ENCODE peak calls at places on chromosome 17, in seven cellular contexts. V is foreskin fibroblast, K is thoracic aorta, L is tibial artery, E is IMR-90, F is heart left ventricle, Z is ascending aorta. Q is an unnamed sample.
A peak's percentile ranks its signal among the peaks of the same experiment; 100 is the strongest.

GRCh38 chr17:71472809-71473789 is 647.7 kb upstream of the SOX9 start:
- DNase-seq in E (peak; percentile 70), L (no peak), F (no peak), Z (no peak), V (peak; percentile 39), K (no peak), Q (no peak)

GRCh38 chr17:73278465-73279453 is 17.1 kb upstream of the CPSF4L start:
- DNase-seq in Z (no peak), L (no peak), F (no peak), V (peak; percentile 23), E (no peak), K (no peak), Q (no peak)

GRCh38 chr17:15510361-15510760 is 42.9 kb upstream of the CDRT4 start:
- DNase-seq in Z (peak; percentile 85), K (peak; percentile 28), F (no peak), E (peak; percentile 83), V (peak; percentile 82), L (no peak), Q (no peak)

GRCh38 chr17:45768000-45768399 is 16.1 kb upstream of the CRHR1 start:
- DNase-seq in F (no peak), V (no peak), L (no peak), Z (no peak), E (no peak), K (no peak), Q (no peak)

GRCh38 chr17:36972905-36973304 is 24.2 kb downstream of the AATF start:
- DNase-seq in E (no peak), Z (no peak), K (no peak), F (no peak), V (no peak), L (no peak), Q (no peak)

GRCh38 chr17:64080174-64080618 is 49.7 kb downstream of the ERN1 start:
- DNase-seq in K (no peak), F (no peak), V (no peak), Z (no peak), E (no peak), L (no peak), Q (no peak)

GRCh38 chr17:60047590-60047989 is 31.1 kb downstream of the HEATR6 start:
- DNase-seq in Z (no peak), L (no peak), F (no peak), V (no peak), K (no peak), E (no peak), Q (no peak)

GRCh38 chr17:72342061-72342460 is 221.2 kb downstream of the SOX9 start:
- DNase-seq in V (no peak), E (no peak), K (no peak), F (no peak), L (no peak), Z (no peak), Q (no peak)

GRCh38 chr17:72463287-72464102 is 342.7 kb downstream of the SOX9 start:
- DNase-seq in V (no peak), E (no peak), F (no peak), L (peak; percentile 4), Z (no peak), K (no peak), Q (no peak)

GRCh38 chr17:73718912-73719311 is 74.7 kb upstream of the SDK2 start:
- DNase-seq in K (no peak), Z (no peak), V (no peak), L (no peak), E (no peak), F (no peak), Q (no peak)

GRCh38 chr17:66378296-66378695 is 75.9 kb downstream of the PRKCA start:
- DNase-seq in K (no peak), E (peak; percentile 22), V (no peak), L (no peak), Z (no peak), F (no peak), Q (no peak)

GRCh38 chr17:56834380-56835258 is 668 bp downstream of the DGKE start:
- DNase-seq in Z (peak; percentile 72), E (peak; percentile 7), F (peak; percentile 47), K (no peak), L (peak; percentile 72), V (peak; percentile 18), Q (peak; percentile 81)

GRCh38 chr17:62931101-62931500 is 34.9 kb upstream of the TANC2 start:
- DNase-seq in E (peak; percentile 20), F (no peak), L (no peak), V (peak; percentile 16), K (no peak), Z (no peak), Q (no peak)

GRCh38 chr17:82985973-82986372 is 93.4 kb upstream of the METRNL start:
- DNase-seq in F (no peak), Z (no peak), L (no peak), E (peak; percentile 46), V (peak; percentile 15), K (no peak), Q (peak; percentile 65)

GRCh38 chr17:64658931-64659330 is 3.2 kb downstream of the SMURF2 start:
- DNase-seq in E (peak; percentile 90), F (no peak), V (peak; percentile 51), Z (no peak), L (no peak), K (no peak), Q (no peak)

GRCh38 chr17:41624208-41625101 is at the start of gene KRT17:
- DNase-seq in L (peak; percentile 65), V (no peak), Z (no peak), K (no peak), F (no peak), E (no peak), Q (no peak)

GRCh38 chr17:15392326-15392739 is 50.9 kb upstream of the TEKT3 start:
- DNase-seq in E (peak; percentile 96), Z (no peak), K (no peak), L (no peak), F (no peak), V (peak; percentile 93), Q (no peak)

GRCh38 chr17:65956814-65957213 is 235.1 kb downstream of the CEP112 start:
- DNase-seq in L (no peak), V (no peak), E (peak; percentile 28), K (no peak), Z (no peak), F (no peak), Q (no peak)

GRCh38 chr17:17054636-17055035 is 12.4 kb downstream of the MPRIP start:
- DNase-seq in Z (peak; percentile 8), F (no peak), E (no peak), L (peak; percentile 37), K (no peak), V (no peak), Q (no peak)

GRCh38 chr17:17057057-17057551 is 14.8 kb downstream of the MPRIP start:
- DNase-seq in Z (peak; percentile 53), K (no peak), F (no peak), L (peak; percentile 65), V (no peak), E (no peak), Q (peak; percentile 55)

GRCh38 chr17:17055286-17056166 is 13.3 kb downstream of the MPRIP start:
- DNase-seq in K (no peak), Z (peak; percentile 71), E (no peak), V (no peak), F (peak; percentile 60), L (peak; percentile 79), Q (peak; percentile 74)

GRCh38 chr17:17058304-17058703 is 16.0 kb downstream of the MPRIP start:
- DNase-seq in Z (peak; percentile 43), F (no peak), E (no peak), K (no peak), L (peak; percentile 62), V (no peak), Q (peak; percentile 53)

GRCh38 chr17:17056167-17056562 is 13.9 kb downstream of the MPRIP start:
- DNase-seq in F (no peak), E (no peak), K (no peak), L (peak; percentile 82), Z (peak; percentile 66), V (no peak), Q (no peak)
- H3K4me3 ChIP-seq in F (no peak overlapping the region), E (no peak overlapping the region), K (peak overlapping the region; percentile 40), L (peak overlapping the region; percentile 3), Z (no peak overlapping the region), V (no peak overlapping the region), Q (no peak overlapping the region)

DNA sequence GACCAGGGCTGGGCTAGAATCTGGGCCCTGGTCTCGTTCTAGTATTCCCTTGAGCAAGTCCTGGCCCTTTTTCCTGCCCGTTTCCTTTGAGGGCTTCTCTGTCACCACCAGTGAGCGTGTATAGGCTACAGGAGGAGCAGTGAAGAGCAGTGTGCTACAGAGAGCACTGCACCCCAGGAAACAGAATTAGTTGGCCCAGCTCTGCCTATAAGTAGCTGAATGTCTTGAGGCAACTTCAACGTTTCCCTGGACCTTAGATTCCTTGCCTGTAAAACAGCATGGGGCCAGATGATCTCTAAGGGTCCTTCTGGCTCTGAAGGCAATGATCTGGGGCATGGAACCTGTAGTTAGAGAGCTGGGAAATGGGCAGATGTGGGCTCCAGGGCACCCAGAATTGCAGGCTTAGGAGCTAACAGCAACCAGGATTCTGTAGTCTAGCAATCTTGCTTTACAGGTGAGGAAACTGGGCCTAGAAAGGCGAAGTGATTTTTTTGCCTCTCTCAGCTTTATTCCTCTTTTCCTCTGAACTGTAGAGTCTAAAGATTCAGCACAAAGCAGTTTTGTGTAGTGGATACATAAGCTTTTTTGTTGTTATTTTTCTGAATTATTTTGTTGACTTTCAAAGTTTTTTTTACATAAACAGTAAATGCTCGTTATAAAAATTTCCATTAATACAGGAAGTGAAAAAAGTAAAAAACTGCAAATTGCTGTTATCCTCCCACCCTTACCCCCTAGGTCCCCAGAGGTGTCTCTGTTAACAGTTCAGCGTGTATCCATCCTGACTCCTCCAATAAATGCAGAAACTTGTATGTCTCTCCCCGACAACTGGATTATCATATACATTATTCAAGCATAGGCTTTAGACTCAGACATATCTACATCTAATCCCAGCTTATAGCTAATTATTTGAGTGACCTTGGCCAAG is 1.7 kb upstream of the MYL4 start:
- DNase-seq in F (no peak), E (no peak), V (no peak), L (no peak), Z (no peak), K (no peak), Q (no peak)
- TF ChIP-seq CTCF in F (no peak), E (no peak), V (no peak), L (no peak), Z (no peak), K (no peak), Q (no peak)

GRCh38 chr17:7238418-7239090 is 703 bp downstream of the PHF23 start:
- DNase-seq in V (peak; percentile 36), E (no peak), L (no peak), Z (peak; percentile 75), F (no peak), K (no peak), Q (no peak)

GRCh38 chr17:7239091-7240027 is at the start of gene PHF23:
- DNase-seq in V (peak; percentile 100), L (peak; percentile 100), K (peak; percentile 96), F (peak; percentile 99), E (peak; percentile 99), Z (peak; percentile 100), Q (peak; percentile 100)

GRCh38 chr17:7241047-7241733 is 1.1 kb downstream of the GABARAP start:
- DNase-seq in L (no peak), E (no peak), V (no peak), F (no peak), Z (no peak), K (no peak), Q (no peak)

GRCh38 chr17:7241783-7242716 is at the start of gene GABARAP:
- DNase-seq in E (peak; percentile 90), Z (peak; percentile 97), L (peak; percentile 97), V (peak; percentile 87), K (peak; percentile 83), F (peak; percentile 96), Q (peak; percentile 97)

GRCh38 chr17:7240375-7240774 is 1.1 kb upstream of the PHF23 start:
- DNase-seq in E (no peak), K (no peak), Z (no peak), V (no peak), F (no peak), L (no peak), Q (no peak)
- H3K4me3 ChIP-seq in E (no peak overlapping the region), K (peak overlapping the region; percentile 92), Z (peak overlapping the region; percentile 69), V (peak overlapping the region; percentile 90), F (peak overlapping the region; percentile 86), L (peak overlapping the region; percentile 73), Q (peak overlapping the region; percentile 97)

GRCh38 chr17:48908047-48908843 is at the start of gene UBE2Z:
- DNase-seq in F (peak; percentile 95), K (peak; percentile 74), L (peak; percentile 97), E (peak; percentile 95), Z (peak; percentile 97), V (peak; percentile 96), Q (peak; percentile 96)
- TF ChIP-seq CTCF in F (peak; percentile 51), K (peak; percentile 7), L (no peak), E (peak; percentile 19), Z (peak; percentile 44), V (no peak), Q (no peak)